ENCODE peak calls at places on chromosome 17, in ten cellular contexts. T is AG04450, F is testis, K is HAP-1, C is sigmoid colon, R is cardiac muscle cell, Y is thoracic aorta, P is aorta, M is fibroblast of lung, J is left ventricle myocardium inferior. I is an unnamed sample.

GRCh38 chr17:27810211-27810901 is 10.0 kb upstream of the NOS2 start:
- DNase-seq in T (no peak), F (no peak), K (no peak), C (no peak), R (no peak), Y (no peak), P (no peak), M (no peak), J (no peak), I (no peak)

GRCh38 chr17:39000021-39000601 is 32.9 kb upstream of the FBXO47 start:
- DNase-seq in T (no peak), F (no peak), K (no peak), C (no peak), R (no peak), Y (no peak), P (no peak), M (no peak), J (no peak), I (no peak)

GRCh38 chr17:49603238-49603637 is 27.6 kb downstream of the NXPH3 start:
- DNase-seq in T (no peak), F (no peak), K (peak; percentile 68), C (no peak), R (no peak), Y (no peak), P (no peak), M (no peak), J (no peak), I (no peak)

GRCh38 chr17:71494045-71494444 is 626.8 kb upstream of the SOX9 start:
- DNase-seq in T (no peak), F (no peak), K (no peak), C (no peak), R (no peak), Y (no peak), P (no peak), M (peak; percentile 87), J (no peak), I (no peak)

GRCh38 chr17:43790311-43790940 is 10.2 kb downstream of the CFAP97D1 start:
- DNase-seq in T (no peak), F (no peak), K (no peak), C (no peak), R (no peak), Y (no peak), P (no peak), M (no peak), J (no peak), I (no peak)

GRCh38 chr17:48472485-48473281 is 42.7 kb upstream of the SKAP1 start:
- DNase-seq in T (peak; percentile 52), F (no peak), K (no peak), C (no peak), R (peak; percentile 52), Y (no peak), P (no peak), M (peak; percentile 93), J (no peak), I (no peak)

GRCh38 chr17:46911311-46911710 is 11.6 kb upstream of the GOSR2 start:
- DNase-seq in T (no peak), F (no peak), K (no peak), C (no peak), R (no peak), Y (no peak), P (no peak), M (no peak), J (no peak), I (no peak)

GRCh38 chr17:82973456-82974135 is 105.8 kb upstream of the METRNL start:
- DNase-seq in T (no peak), F (peak; percentile 12), K (no peak), C (no peak), R (no peak), Y (no peak), P (no peak), M (no peak), J (no peak), I (no peak)

GRCh38 chr17:73155410-73156165 is 9.2 kb upstream of the SSTR2 start:
- DNase-seq in T (no peak), F (no peak), K (no peak), C (no peak), R (no peak), Y (no peak), P (no peak), M (no peak), J (no peak), I (no peak)

GRCh38 chr17:74759941-74760340 is 11.5 kb downstream of the NHERF1 start:
- DNase-seq in T (no peak), F (no peak), K (peak; percentile 11), C (no peak), R (no peak), Y (no peak), P (peak; percentile 44), M (no peak), J (no peak), I (no peak)

GRCh38 chr17:40915721-40916256 is 21.7 kb downstream of the KRT23 start:
- DNase-seq in T (peak; percentile 38), F (no peak), K (no peak), C (no peak), R (no peak), Y (no peak), P (no peak), M (peak; percentile 71), J (no peak), I (no peak)

GRCh38 chr17:14845562-14846335 is 419.4 kb downstream of the PMP22 start:
- DNase-seq in T (no peak), F (no peak), K (no peak), C (no peak), R (no peak), Y (no peak), P (no peak), M (no peak), J (no peak), I (no peak)

GRCh38 chr17:39629494-39629880 is 2.7 kb downstream of the PPP1R1B start:
- DNase-seq in T (no peak), F (no peak), K (no peak), C (no peak), R (no peak), Y (no peak), P (no peak), M (no peak), J (no peak), I (no peak)

GRCh38 chr17:42358434-42358833 is 29.8 kb downstream of the STAT3 start:
- DNase-seq in T (no peak), F (no peak), K (no peak), C (no peak), R (no peak), Y (no peak), P (no peak), M (no peak), J (no peak), I (no peak)

GRCh38 chr17:41689497-41690299 is 1.0 kb downstream of the EIF1 start:
- DNase-seq in T (no peak), F (peak; percentile 46), K (peak; percentile 52), C (no peak), R (peak; percentile 52), Y (no peak), P (no peak), M (peak; percentile 59), J (no peak), I (no peak)

GRCh38 chr17:63843387-63844292 is 1.2 kb upstream of the SMARCD2 start:
- DNase-seq in T (peak; percentile 44), F (peak; percentile 69), K (no peak), C (peak; percentile 89), R (no peak), Y (no peak), P (peak; percentile 81), M (peak; percentile 68), J (peak; percentile 53), I (peak; percentile 15)

GRCh38 chr17:42585353-42585752 is 7.8 kb upstream of the PSMC3IP start:
- DNase-seq in T (no peak), F (no peak), K (no peak), C (no peak), R (no peak), Y (no peak), P (no peak), M (no peak), J (no peak), I (no peak)

GRCh38 chr17:42484304-42484703 is 25.6 kb downstream of the ATP6V0A1 start:
- DNase-seq in T (no peak), F (no peak), K (no peak), C (no peak), R (no peak), Y (no peak), P (no peak), M (no peak), J (no peak), I (peak; percentile 45)

GRCh38 chr17:60493847-60494321 is 32.2 kb downstream of the APPBP2 start:
- DNase-seq in T (no peak), F (no peak), K (no peak), C (no peak), R (no peak), Y (no peak), P (no peak), M (no peak), J (no peak), I (no peak)
- H3K9me3 ChIP-seq in T (peaks cover 18% of the 10 kb centered on the region), F (no peaks in the 10 kb centered on the region), K (peaks cover 14% of the 10 kb centered on the region), C (peaks cover 6% of the 10 kb centered on the region), R (no peaks in the 10 kb centered on the region), Y (no peaks in the 10 kb centered on the region), P (no peaks in the 10 kb centered on the region), M (no peaks in the 10 kb centered on the region), J (peaks cover 12% of the 10 kb centered on the region), I (peaks cover 2% of the 10 kb centered on the region)

GRCh38 chr17:53428913-53429312 is 393.8 kb upstream of the KIF2B start:
- DNase-seq in T (no peak), F (no peak), K (no peak), C (no peak), R (no peak), Y (no peak), P (no peak), M (no peak), J (no peak), I (no peak)

GRCh38 chr17:53426505-53426904 is 396.2 kb upstream of the KIF2B start:
- DNase-seq in T (no peak), F (no peak), K (no peak), C (no peak), R (no peak), Y (no peak), P (no peak), M (no peak), J (no peak), I (no peak)
- H3K9me3 ChIP-seq in T (peaks cover 7% of the 10 kb centered on the region), F (no peaks in the 10 kb centered on the region), K (no peaks in the 10 kb centered on the region), C (no peaks in the 10 kb centered on the region), R (no peaks in the 10 kb centered on the region), Y (no peaks in the 10 kb centered on the region), P (no peaks in the 10 kb centered on the region), M (no peaks in the 10 kb centered on the region), J (peaks cover 9% of the 10 kb centered on the region), I (no peaks in the 10 kb centered on the region)

GRCh38 chr17:52606098-52606497 is 447.6 kb upstream of the CA10 start:
- DNase-seq in T (no peak), F (no peak), K (no peak), C (no peak), R (no peak), Y (no peak), P (no peak), M (peak; percentile 0), J (no peak), I (no peak)
- H3K9me3 ChIP-seq in T (peaks cover 3% of the 10 kb centered on the region), F (no peaks in the 10 kb centered on the region), K (no peaks in the 10 kb centered on the region), C (no peaks in the 10 kb centered on the region), R (no peaks in the 10 kb centered on the region), Y (no peaks in the 10 kb centered on the region), P (no peaks in the 10 kb centered on the region), M (no peaks in the 10 kb centered on the region), J (no peaks in the 10 kb centered on the region), I (no peaks in the 10 kb centered on the region)

DNA sequence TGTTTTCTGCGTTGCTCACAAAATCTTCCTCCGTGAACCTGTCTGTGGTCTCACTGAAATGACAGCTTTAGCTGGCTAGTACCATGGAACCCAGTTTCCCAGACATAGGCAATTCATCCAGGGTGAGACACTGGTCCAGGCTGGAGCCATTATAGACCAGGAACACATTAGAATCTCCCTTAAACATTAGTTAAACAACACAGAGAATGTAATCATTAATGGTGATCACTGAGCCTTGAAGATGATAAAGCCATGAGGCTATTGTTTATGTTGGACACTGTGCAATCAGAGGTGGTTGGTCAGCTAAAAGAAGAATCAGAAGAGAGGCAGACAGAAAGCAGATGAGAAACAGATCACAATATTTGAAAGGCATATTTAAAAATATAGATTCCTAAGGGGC is 317.8 kb downstream of the MAP2K6 start:
- DNase-seq in T (peak; percentile 0), F (no peak), K (no peak), C (no peak), R (no peak), Y (no peak), P (no peak), M (peak; percentile 68), J (no peak), I (no peak)
- H3K9me3 ChIP-seq in T (no peaks in the 10 kb centered on the region), F (no peaks in the 10 kb centered on the region), K (no peaks in the 10 kb centered on the region), C (no peaks in the 10 kb centered on the region), R (no peaks in the 10 kb centered on the region), Y (no peaks in the 10 kb centered on the region), P (no peaks in the 10 kb centered on the region), M (no peaks in the 10 kb centered on the region), J (peaks cover 9% of the 10 kb centered on the region), I (no peaks in the 10 kb centered on the region)

I was measured in T-helper 17 cell.